ENCODE peak calls at places on chromosomes 5 and 9, in five cellular contexts. One of them, this sample, is unnamed.

GRCh38 chr5:53777864-53778618 is 217.6 kb downstream of the NDUFS4 start:
- DNase-seq in colonic mucosa: no peak
- DNase-seq in mammary epithelial cell: no peak
- DNase-seq in pancreas: no peak
- DNase-seq in heart left ventricle: no peak
- DNase-seq in this sample: no peak

GRCh38 chr5:90528704-90529233 is 615 bp downstream of the LYSMD3 start:
- DNase-seq in colonic mucosa: peak
- DNase-seq in mammary epithelial cell: peak
- DNase-seq in pancreas: no peak
- DNase-seq in heart left ventricle: no peak
- DNase-seq in this sample: no peak

GRCh38 chr5:134445841-134446818 is 34.4 kb upstream of the CDKN2AIPNL start:
- DNase-seq in colonic mucosa: no peak
- DNase-seq in mammary epithelial cell: no peak
- DNase-seq in pancreas: no peak
- DNase-seq in heart left ventricle: no peak
- DNase-seq in this sample: no peak

GRCh38 chr9:132268725-132269352 is 85.9 kb downstream of the SETX start:
- DNase-seq in colonic mucosa: peak
- DNase-seq in mammary epithelial cell: no peak
- DNase-seq in pancreas: peak
- DNase-seq in heart left ventricle: no peak
- DNase-seq in this sample: peak

GRCh38 chr9:77809552-77809951 is 161.4 kb upstream of the GNA14 start:
- DNase-seq in colonic mucosa: no peak
- DNase-seq in mammary epithelial cell: peak
- DNase-seq in pancreas: no peak
- DNase-seq in heart left ventricle: no peak
- DNase-seq in this sample: no peak

GRCh38 chr9:89367726-89368437 is 49.6 kb downstream of the SECISBP2 start:
- DNase-seq in colonic mucosa: no peak
- DNase-seq in mammary epithelial cell: no peak
- DNase-seq in pancreas: no peak
- DNase-seq in heart left ventricle: peak
- DNase-seq in this sample: no peak

GRCh38 chr9:98706651-98707103 is 2.1 kb downstream of the GABBR2 start:
- DNase-seq in colonic mucosa: no peak
- DNase-seq in mammary epithelial cell: no peak
- DNase-seq in pancreas: no peak
- DNase-seq in heart left ventricle: no peak
- DNase-seq in this sample: no peak

GRCh38 chr5:9263656-9264055 is 282.2 kb downstream of the SEMA5A start:
- DNase-seq in colonic mucosa: no peak
- DNase-seq in mammary epithelial cell: no peak
- DNase-seq in pancreas: no peak
- DNase-seq in heart left ventricle: no peak
- DNase-seq in this sample: no peak

GRCh38 chr5:81350507-81350906 is 43.4 kb downstream of the ACOT12 start:
- DNase-seq in colonic mucosa: no peak
- DNase-seq in mammary epithelial cell: no peak
- DNase-seq in pancreas: no peak
- DNase-seq in heart left ventricle: no peak
- DNase-seq in this sample: no peak

GRCh38 chr5:573976-574375 is 38.2 kb upstream of the CEP72 start:
- DNase-seq in colonic mucosa: no peak
- DNase-seq in mammary epithelial cell: no peak
- DNase-seq in pancreas: no peak
- DNase-seq in heart left ventricle: no peak
- DNase-seq in this sample: no peak

GRCh38 chr5:54589786-54590185 is 72.2 kb downstream of the SNX18 start:
- DNase-seq in colonic mucosa: no peak
- DNase-seq in mammary epithelial cell: no peak
- DNase-seq in pancreas: no peak
- DNase-seq in heart left ventricle: no peak
- DNase-seq in this sample: no peak

GRCh38 chr5:9801908-9802307 is 171.8 kb upstream of the TAS2R1 start:
- DNase-seq in colonic mucosa: no peak
- DNase-seq in mammary epithelial cell: no peak
- DNase-seq in pancreas: no peak
- DNase-seq in heart left ventricle: no peak
- DNase-seq in this sample: no peak

GRCh38 chr5:153901449-153901848 is 137.3 kb downstream of the FAM114A2 start:
- DNase-seq in colonic mucosa: no peak
- DNase-seq in mammary epithelial cell: peak
- DNase-seq in pancreas: no peak
- DNase-seq in heart left ventricle: no peak
- DNase-seq in this sample: no peak

GRCh38 chr9:9914174-9914573 is 698.6 kb downstream of the PTPRD start:
- DNase-seq in colonic mucosa: no peak
- DNase-seq in mammary epithelial cell: no peak
- DNase-seq in pancreas: no peak
- DNase-seq in heart left ventricle: no peak
- DNase-seq in this sample: no peak

GRCh38 chr9:99012957-99013512 is 69.3 kb downstream of the COL15A1 start:
- DNase-seq in colonic mucosa: peak
- DNase-seq in mammary epithelial cell: no peak
- DNase-seq in pancreas: no peak
- DNase-seq in heart left ventricle: no peak
- DNase-seq in this sample: no peak

GRCh38 chr5:135232958-135233357 is 166.1 kb downstream of the MACROH2A1 start:
- DNase-seq in colonic mucosa: no peak
- DNase-seq in mammary epithelial cell: no peak
- DNase-seq in pancreas: no peak
- DNase-seq in heart left ventricle: no peak
- DNase-seq in this sample: no peak

GRCh38 chr5:76960004-76960625 is 7.3 kb downstream of the CRHBP start:
- DNase-seq in colonic mucosa: no peak
- DNase-seq in mammary epithelial cell: peak
- DNase-seq in pancreas: no peak
- DNase-seq in heart left ventricle: no peak
- DNase-seq in this sample: no peak

GRCh38 chr5:36734422-36734821 is 128.0 kb downstream of the SLC1A3 start:
- DNase-seq in colonic mucosa: no peak
- DNase-seq in mammary epithelial cell: peak
- DNase-seq in pancreas: no peak
- DNase-seq in heart left ventricle: no peak
- DNase-seq in this sample: no peak

GRCh38 chr5:127666043-127666716 is 17.3 kb downstream of the CTXN3 start:
- DNase-seq in colonic mucosa: no peak
- DNase-seq in mammary epithelial cell: no peak
- DNase-seq in pancreas: no peak
- DNase-seq in heart left ventricle: no peak
- DNase-seq in this sample: no peak

GRCh38 chr5:150848271-150848670 is 1.9 kb downstream of the IRGM start:
- DNase-seq in colonic mucosa: no peak
- DNase-seq in mammary epithelial cell: peak
- DNase-seq in pancreas: no peak
- DNase-seq in heart left ventricle: no peak
- DNase-seq in this sample: no peak

GRCh38 chr9:34522091-34522887 is 501 bp downstream of the ENHO start:
- DNase-seq in colonic mucosa: no peak
- DNase-seq in mammary epithelial cell: no peak
- DNase-seq in pancreas: no peak
- DNase-seq in heart left ventricle: no peak
- DNase-seq in this sample: no peak

GRCh38 chr5:371811-372555 is 50.5 kb downstream of the AHRR start:
- DNase-seq in colonic mucosa: peak
- DNase-seq in mammary epithelial cell: no peak
- DNase-seq in pancreas: no peak
- DNase-seq in heart left ventricle: peak
- DNase-seq in this sample: no peak

GRCh38 chr5:180126716-180127681 is 55.4 kb upstream of the RNF130 start:
- DNase-seq in colonic mucosa: peak
- DNase-seq in mammary epithelial cell: no peak
- DNase-seq in pancreas: peak
- DNase-seq in heart left ventricle: peak
- DNase-seq in this sample: peak

GRCh38 chr5:151923865-151924264 is 786 bp downstream of the GLRA1 start:
- DNase-seq in colonic mucosa: no peak
- DNase-seq in mammary epithelial cell: peak
- DNase-seq in pancreas: no peak
- DNase-seq in heart left ventricle: no peak
- DNase-seq in this sample: no peak

GRCh38 chr5:115838885-115839518 is 2.4 kb downstream of the ATG12 start:
- DNase-seq in colonic mucosa: no peak
- DNase-seq in mammary epithelial cell: peak
- DNase-seq in pancreas: no peak
- DNase-seq in heart left ventricle: no peak
- DNase-seq in this sample: peak
- TF ChIP-seq CTCF in colonic mucosa: peak
- TF ChIP-seq CTCF in mammary epithelial cell: peak
- TF ChIP-seq CTCF in pancreas: peak
- TF ChIP-seq CTCF in heart left ventricle: peak
- TF ChIP-seq CTCF in this sample: peak

GRCh38 chr9:71253021-71253420 is 131.6 kb upstream of the TRPM3 start:
- DNase-seq in colonic mucosa: no peak
- DNase-seq in mammary epithelial cell: peak
- DNase-seq in pancreas: no peak
- DNase-seq in heart left ventricle: no peak
- DNase-seq in this sample: no peak
- TF ChIP-seq CTCF in colonic mucosa: no peak
- TF ChIP-seq CTCF in mammary epithelial cell: no peak
- TF ChIP-seq CTCF in pancreas: no peak
- TF ChIP-seq CTCF in heart left ventricle: no peak
- TF ChIP-seq CTCF in this sample: no peak

DNA sequence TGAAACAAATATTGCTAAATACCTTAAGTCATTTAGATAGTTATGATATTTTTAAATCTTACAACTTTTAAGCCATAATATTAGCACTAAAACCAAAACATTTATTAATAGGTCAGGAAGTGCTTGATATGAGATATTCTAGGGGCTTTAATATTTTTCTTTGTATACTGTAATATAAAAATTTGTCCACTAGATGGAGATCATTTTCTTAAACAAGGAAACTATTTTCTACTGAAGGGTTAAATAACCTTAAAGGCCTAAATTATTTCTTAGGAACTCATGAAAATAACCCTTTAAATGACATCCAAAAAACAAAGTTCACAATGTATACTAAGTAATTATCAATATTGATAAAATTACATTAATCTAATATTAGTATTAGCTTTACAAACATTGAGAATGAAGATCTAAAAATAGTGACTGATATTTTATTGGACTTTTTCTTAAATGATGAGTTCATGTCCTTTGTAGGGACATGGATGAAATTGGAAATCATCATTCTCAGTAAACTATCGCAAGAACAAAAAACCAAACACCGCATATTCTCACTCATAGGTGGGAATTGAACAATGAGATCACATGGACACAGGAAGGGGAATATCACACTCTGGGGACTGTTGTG is 635.7 kb downstream of the RAB3C start:
- DNase-seq in colonic mucosa: no peak
- DNase-seq in mammary epithelial cell: no peak
- DNase-seq in pancreas: no peak
- DNase-seq in heart left ventricle: no peak
- DNase-seq in this sample: no peak
- TF ChIP-seq CTCF in colonic mucosa: no peak
- TF ChIP-seq CTCF in mammary epithelial cell: peak
- TF ChIP-seq CTCF in pancreas: peak
- TF ChIP-seq CTCF in heart left ventricle: peak
- TF ChIP-seq CTCF in this sample: peak

GRCh38 chr5:56815657-56816545 is 552 bp downstream of the MAP3K1 start:
- DNase-seq in colonic mucosa: peak
- DNase-seq in mammary epithelial cell: peak
- DNase-seq in pancreas: peak
- DNase-seq in heart left ventricle: peak
- DNase-seq in this sample: peak

GRCh38 chr5:56816546-56817081 is 1.3 kb downstream of the MAP3K1 start:
- DNase-seq in colonic mucosa: peak
- DNase-seq in mammary epithelial cell: peak
- DNase-seq in pancreas: peak
- DNase-seq in heart left ventricle: peak
- DNase-seq in this sample: peak

GRCh38 chr5:56819027-56819881 is 3.9 kb downstream of the MAP3K1 start:
- DNase-seq in colonic mucosa: no peak
- DNase-seq in mammary epithelial cell: peak
- DNase-seq in pancreas: no peak
- DNase-seq in heart left ventricle: no peak
- DNase-seq in this sample: no peak

GRCh38 chr5:56817306-56817986 is 2.1 kb downstream of the MAP3K1 start:
- DNase-seq in colonic mucosa: no peak
- DNase-seq in mammary epithelial cell: peak
- DNase-seq in pancreas: no peak
- DNase-seq in heart left ventricle: no peak
- DNase-seq in this sample: no peak

GRCh38 chr5:56818409-56819026 is 3.2 kb downstream of the MAP3K1 start:
- DNase-seq in colonic mucosa: no peak
- DNase-seq in mammary epithelial cell: peak
- DNase-seq in pancreas: no peak
- DNase-seq in heart left ventricle: no peak
- DNase-seq in this sample: no peak
- TF ChIP-seq CTCF in colonic mucosa: no peak
- TF ChIP-seq CTCF in mammary epithelial cell: peak
- TF ChIP-seq CTCF in pancreas: no peak
- TF ChIP-seq CTCF in heart left ventricle: no peak
- TF ChIP-seq CTCF in this sample: no peak

GRCh38 chr5:111472579-111472978 is 39.8 kb downstream of the STARD4 start:
- DNase-seq in colonic mucosa: no peak
- DNase-seq in mammary epithelial cell: no peak
- DNase-seq in pancreas: no peak
- DNase-seq in heart left ventricle: no peak
- DNase-seq in this sample: no peak

GRCh38 chr5:111478898-111479297 is 33.4 kb downstream of the STARD4 start:
- DNase-seq in colonic mucosa: no peak
- DNase-seq in mammary epithelial cell: no peak
- DNase-seq in pancreas: no peak
- DNase-seq in heart left ventricle: no peak
- DNase-seq in this sample: no peak

GRCh38 chr5:111480346-111480745 is 32.0 kb downstream of the STARD4 start:
- DNase-seq in colonic mucosa: no peak
- DNase-seq in mammary epithelial cell: no peak
- DNase-seq in pancreas: no peak
- DNase-seq in heart left ventricle: no peak
- DNase-seq in this sample: no peak

GRCh38 chr5:111478266-111478665 is 34.1 kb downstream of the STARD4 start:
- DNase-seq in colonic mucosa: no peak
- DNase-seq in mammary epithelial cell: no peak
- DNase-seq in pancreas: no peak
- DNase-seq in heart left ventricle: no peak
- DNase-seq in this sample: no peak
- TF ChIP-seq CTCF in colonic mucosa: no peak
- TF ChIP-seq CTCF in mammary epithelial cell: peak
- TF ChIP-seq CTCF in pancreas: no peak
- TF ChIP-seq CTCF in heart left ventricle: no peak
- TF ChIP-seq CTCF in this sample: no peak